ENCODE peak calls at places on chromosomes 3 and 15, in nine cellular contexts. A is stimulated activated CD8-positive, alpha-beta memory T cell treated with anti-CD3 and anti-CD28 coated beads, Interleukin-15, amount 100 ng/mL, for 24 hours; F is stimulated activated naive B cell treated with anti-CD40 and anti-IgM and Interleukin-4, amounts not matched to agents 10 μg/mL and 1 μg/mL and 100 μg/mL, for 72 hours; T is endothelial cell; X is NCI-H1105; L is NCI-H1092 treated with DMSO at 0.1 percent for 48 hours; J is NCI-H1436; Z is nephron progenitor cell; S is GOT3. H is an unnamed sample.

GRCh38 chr3:102018544-102018943 is 169.2 kb downstream of the NFKBIZ start:
- DNase-seq in J (no peak), X (no peak), F (no peak), T (no peak), Z (no peak), S (no peak), A (no peak), L (no peak), H (no peak)

GRCh38 chr3:134380249-134380648 is 6.0 kb upstream of the AMOTL2 start:
- DNase-seq in Z (no peak), J (no peak), T (no peak), S (no peak), X (no peak), F (no peak), A (no peak), L (no peak), H (no peak)

GRCh38 chr15:101813803-101814534 is 2.0 kb downstream of the OR4F15 start:
- DNase-seq in X (no peak), A (no peak), L (no peak), Z (no peak), J (no peak), F (no peak), T (no peak), S (no peak), H (no peak)

GRCh38 chr3:11600501-11601282 is 43.0 kb downstream of the VGLL4 start:
- DNase-seq in J (no peak), T (peak; percentile 63), S (peak; percentile 57), A (no peak), Z (peak; percentile 68), X (no peak), F (no peak), L (no peak), H (peak; percentile 82)

GRCh38 chr15:40474581-40474980 is 3.8 kb downstream of the CHST14 start:
- DNase-seq in T (no peak), A (no peak), X (no peak), L (no peak), F (no peak), J (no peak), S (no peak), Z (no peak), H (no peak)

GRCh38 chr15:80568876-80569605 is 126.1 kb upstream of the ABHD17C start:
- DNase-seq in X (no peak), A (no peak), S (no peak), F (no peak), Z (no peak), T (no peak), J (no peak), L (no peak), H (no peak)

GRCh38 chr3:14042680-14043079 is 82.0 kb downstream of the CHCHD4 start:
- DNase-seq in F (no peak), S (no peak), X (no peak), Z (no peak), L (no peak), J (no peak), A (no peak), T (no peak), H (no peak)

GRCh38 chr3:69774029-69774428 is 34.8 kb downstream of the MITF start:
- DNase-seq in S (no peak), F (no peak), T (no peak), X (no peak), Z (no peak), L (no peak), J (no peak), A (no peak), H (peak; percentile 23)

GRCh38 chr15:38079236-38079635 is 144.8 kb downstream of the TMCO5A start:
- DNase-seq in Z (no peak), S (no peak), J (no peak), T (no peak), F (no peak), L (no peak), X (no peak), A (no peak), H (no peak)

GRCh38 chr3:47035645-47036044 is 56.2 kb downstream of the NBEAL2 start:
- DNase-seq in T (no peak), S (no peak), L (no peak), A (no peak), X (no peak), J (no peak), Z (no peak), F (no peak), H (no peak)

GRCh38 chr3:16768956-16769355 is 115.8 kb upstream of the PLCL2 start:
- DNase-seq in A (no peak), S (no peak), T (no peak), X (no peak), F (no peak), J (no peak), L (no peak), Z (no peak), H (no peak)

GRCh38 chr3:127700406-127700805 is 27.7 kb downstream of the ABTB1 start:
- DNase-seq in X (no peak), Z (no peak), S (no peak), A (no peak), T (no peak), L (no peak), J (no peak), F (no peak), H (no peak)

GRCh38 chr3:153760952-153761351 is 360.2 kb upstream of the ARHGEF26 start:
- DNase-seq in J (no peak), F (no peak), T (no peak), Z (no peak), S (no peak), X (no peak), A (no peak), L (no peak), H (no peak)

GRCh38 chr3:126960604-126960995 is 22.3 kb upstream of the PLXNA1 start:
- DNase-seq in J (no peak), X (no peak), F (no peak), S (no peak), T (no peak), L (no peak), A (no peak), Z (no peak), H (peak; percentile 45)

GRCh38 chr3:43862470-43862869 is 171.7 kb downstream of the ABHD5 start:
- DNase-seq in S (no peak), J (no peak), T (no peak), A (no peak), Z (no peak), F (no peak), L (no peak), X (no peak), H (no peak)

GRCh38 chr3:124137264-124137663 is 145.3 kb upstream of the ROPN1 start:
- DNase-seq in Z (no peak), J (no peak), T (no peak), X (no peak), F (no peak), S (no peak), L (no peak), A (no peak), H (no peak)

GRCh38 chr3:168865022-168865551 is 769.4 kb upstream of the GOLIM4 start:
- DNase-seq in T (peak; percentile 21), L (peak; percentile 25), Z (peak; percentile 8), F (no peak), J (peak; percentile 4), X (peak; percentile 32), A (no peak), S (no peak), H (no peak)

GRCh38 chr3:59771760-59772159 is 721.9 kb upstream of the CFAP20DC start:
- DNase-seq in F (no peak), Z (peak; percentile 22), S (no peak), T (no peak), J (no peak), X (no peak), L (no peak), A (no peak), H (no peak)

GRCh38 chr15:80367661-80368060 is 36.5 kb upstream of the ARNT2 start:
- DNase-seq in T (no peak), X (no peak), J (no peak), A (no peak), L (no peak), S (no peak), F (no peak), Z (no peak), H (no peak)

GRCh38 chr3:192772495-192772894 is 45.2 kb upstream of the FGF12 start:
- DNase-seq in X (peak; percentile 27), T (peak; percentile 54), Z (peak; percentile 36), A (no peak), L (peak; percentile 61), S (no peak), F (no peak), J (peak; percentile 43), H (peak; percentile 62)

GRCh38 chr3:126025116-126025729 is 56.2 kb downstream of the ROPN1B start:
- DNase-seq in S (no peak), L (no peak), X (no peak), A (no peak), F (no peak), Z (no peak), J (no peak), T (no peak), H (no peak)

GRCh38 chr3:108202834-108203233 is 19.4 kb downstream of the IFT57 start:
- DNase-seq in Z (no peak), X (no peak), J (no peak), T (no peak), A (no peak), F (no peak), S (no peak), L (no peak), H (no peak)

GRCh38 chr3:177483182-177483967 is 286.1 kb upstream of the TBL1XR1 start:
- DNase-seq in A (no peak), X (no peak), Z (no peak), S (no peak), L (no peak), J (no peak), T (peak; percentile 62), F (no peak), H (peak; percentile 23)

GRCh38 chr3:134312873-134313838 is 61.1 kb downstream of the AMOTL2 start:
- DNase-seq in F (no peak), T (peak; percentile 75), L (no peak), J (no peak), Z (peak; percentile 80), A (no peak), X (no peak), S (no peak), H (peak; percentile 65)

GRCh38 chr3:189132125-189132744 is 39.5 kb upstream of the TPRG1 start:
- DNase-seq in T (no peak), X (no peak), S (no peak), F (peak; percentile 20), L (no peak), A (peak; percentile 24), J (no peak), Z (no peak), H (no peak)

GRCh38 chr15:58546066-58546591 is 114.3 kb downstream of the LIPC start:
- DNase-seq in S (no peak), Z (no peak), L (no peak), X (no peak), F (no peak), A (no peak), T (no peak), J (no peak), H (no peak)

H was measured in testis.